ENCODE peak calls at places on chromosome 12, in eight cellular contexts. T is neural progenitor cell, I is SK-N-SH, M is IMR-90, F is PC-3, L is Karpas-422, J is fibroblast of lung, Q is endodermal cell. H is an unnamed sample.

GRCh38 chr12:119444462-119445044 is 110.0 kb downstream of the CCDC60 start:
- DNase-seq in T (peak; percentile 76), M (no peak), L (peak; percentile 82), I (peak; percentile 62), Q (peak; percentile 95), F (peak; percentile 83), J (peak; percentile 2), H (peak; percentile 30)

GRCh38 chr12:71321130-71321529 is 118.5 kb upstream of the LGR5 start:
- DNase-seq in M (no peak), J (no peak), F (no peak), Q (no peak), T (no peak), L (no peak), I (no peak), H (no peak)

GRCh38 chr12:76929499-76929898 is 50.7 kb upstream of the CSRP2 start:
- DNase-seq in I (no peak), Q (peak; percentile 54), T (no peak), L (no peak), J (no peak), M (no peak), F (no peak), H (no peak)

GRCh38 chr12:115440438-115440837 is 756.5 kb upstream of the TBX3 start:
- DNase-seq in I (no peak), F (peak; percentile 80), J (peak; percentile 63), T (no peak), M (peak; percentile 71), L (no peak), Q (no peak), H (no peak)

GRCh38 chr12:25236190-25236589 is 14.5 kb downstream of the KRAS start:
- DNase-seq in L (no peak), I (no peak), M (peak; percentile 36), J (peak; percentile 18), T (no peak), Q (no peak), F (no peak), H (no peak)

GRCh38 chr12:95990136-95990535 is 6.0 kb downstream of the HAL start:
- DNase-seq in M (no peak), I (no peak), F (no peak), J (no peak), Q (peak; percentile 58), T (no peak), L (no peak), H (no peak)

GRCh38 chr12:93469386-93469785 is 2.1 kb downstream of the MRPL42 start:
- DNase-seq in I (no peak), L (no peak), F (no peak), Q (no peak), T (no peak), M (no peak), J (no peak), H (no peak)

GRCh38 chr12:50050410-50051280 is 6.8 kb upstream of the ASIC1 start:
- DNase-seq in T (peak; percentile 77), I (peak; percentile 44), F (no peak), M (peak; percentile 47), L (no peak), Q (peak; percentile 92), J (peak; percentile 82), H (peak; percentile 45)

GRCh38 chr12:62123721-62124203 is 136.4 kb upstream of the USP15 start:
- DNase-seq in J (peak; percentile 63), Q (peak; percentile 84), I (peak; percentile 11), T (peak; percentile 67), F (peak; percentile 57), M (peak; percentile 56), L (peak; percentile 81), H (no peak)

GRCh38 chr12:101594700-101595099 is at the start of gene MYBPC1:
- DNase-seq in M (no peak), L (no peak), F (no peak), T (peak; percentile 24), Q (peak; percentile 73), I (no peak), J (no peak), H (no peak)

GRCh38 chr12:123237646-123238329 is 4.6 kb downstream of the MTRFR start:
- DNase-seq in J (peak; percentile 77), M (peak; percentile 64), I (peak; percentile 57), T (peak; percentile 53), F (peak; percentile 89), Q (peak; percentile 87), L (peak; percentile 89), H (peak; percentile 75)

GRCh38 chr12:110530511-110530910 is 28.4 kb downstream of the RAD9B start:
- DNase-seq in L (peak; percentile 86), F (no peak), J (no peak), M (no peak), Q (peak; percentile 17), T (no peak), I (no peak), H (no peak)

GRCh38 chr12:116803018-116803736 is 65.1 kb downstream of the RNFT2 start:
- DNase-seq in M (no peak), F (no peak), I (no peak), J (no peak), Q (no peak), L (no peak), T (no peak), H (no peak)

GRCh38 chr12:98893126-98893525 is 248.0 kb downstream of the APAF1 start:
- DNase-seq in F (no peak), Q (no peak), L (peak; percentile 15), J (no peak), M (no peak), T (peak; percentile 21), I (peak; percentile 21), H (no peak)

GRCh38 chr12:34400423-34400881 is 378.2 kb downstream of the ALG10 start:
- DNase-seq in I (peak; percentile 1), M (no peak), T (no peak), J (no peak), L (no peak), F (no peak), Q (peak; percentile 13), H (peak; percentile 10)

GRCh38 chr12:48973531-48973930 is 2.0 kb upstream of the WNT10B start:
- DNase-seq in I (peak; percentile 40), J (peak; percentile 88), L (no peak), M (no peak), F (no peak), Q (peak; percentile 68), T (peak; percentile 48), H (no peak)

GRCh38 chr12:52230364-52231281 is 2.4 kb upstream of the KRT7 start:
- DNase-seq in F (peak; percentile 95), J (peak; percentile 72), T (peak; percentile 44), I (peak; percentile 23), Q (no peak), M (peak; percentile 68), L (no peak), H (no peak)

GRCh38 chr12:79119796-79120195 is 255.2 kb downstream of the SYT1 start:
- DNase-seq in I (no peak), M (no peak), L (no peak), F (no peak), T (peak; percentile 83), Q (peak; percentile 88), J (no peak), H (no peak)

GRCh38 chr12:1668833-1669543 is 21.9 kb upstream of the ADIPOR2 start:
- DNase-seq in F (no peak), I (no peak), M (no peak), Q (peak; percentile 41), J (peak; percentile 76), L (no peak), T (peak; percentile 38), H (no peak)

GRCh38 chr12:138171-138897 is 71.8 kb downstream of the IQSEC3 start:
- DNase-seq in J (no peak), I (no peak), L (no peak), Q (no peak), T (no peak), M (no peak), F (no peak), H (no peak)
- H3K4me3 ChIP-seq in J (no peak overlapping the region), I (no peak overlapping the region), L (no peak overlapping the region), Q (no peak overlapping the region), T (no peak overlapping the region), M (no peak overlapping the region), F (no peak overlapping the region), H (no peak overlapping the region)

GRCh38 chr12:7207866-7208612 is 18.6 kb downstream of the PEX5 start:
- DNase-seq in M (no peak), I (no peak), J (no peak), T (no peak), F (no peak), L (no peak), Q (no peak), H (no peak)

GRCh38 chr12:7217475-7218069 is 28.1 kb downstream of the PEX5 start:
- DNase-seq in F (no peak), Q (no peak), M (no peak), T (no peak), L (no peak), J (no peak), I (no peak), H (no peak)

GRCh38 chr12:7209958-7210357 is 20.5 kb downstream of the PEX5 start:
- DNase-seq in Q (no peak), F (no peak), M (no peak), L (no peak), T (no peak), I (no peak), J (no peak), H (no peak)

GRCh38 chr12:7210642-7211151 is 21.2 kb downstream of the PEX5 start:
- DNase-seq in I (no peak), Q (no peak), L (no peak), J (no peak), F (no peak), M (no peak), T (no peak), H (no peak)

DNA sequence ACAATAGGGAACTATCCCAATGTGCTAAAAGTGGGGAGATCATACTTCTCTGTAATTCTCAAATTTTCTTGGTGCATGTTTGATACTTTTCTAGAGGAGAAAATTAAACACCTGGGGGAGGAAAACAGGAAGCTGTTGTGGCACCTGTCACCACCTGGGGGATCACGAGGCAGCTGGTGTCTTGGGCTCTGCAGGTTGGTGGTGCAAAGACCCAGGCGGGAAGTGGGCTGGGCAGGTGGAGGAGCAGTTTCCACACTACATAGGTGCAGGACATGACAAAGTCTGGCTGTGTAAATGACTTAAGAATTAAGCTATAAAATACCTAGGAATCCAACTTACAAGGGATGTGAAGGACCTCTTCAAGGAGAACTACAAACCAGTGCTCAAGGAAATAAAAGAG is 23.2 kb downstream of the PEX5 start:
- DNase-seq in I (no peak), F (no peak), J (no peak), L (no peak), Q (no peak), T (no peak), M (no peak), H (no peak)
- H3K9ac ChIP-seq in I (no peak overlapping the region), F (no peak overlapping the region), J (no peak overlapping the region), L (no peak overlapping the region), Q (no peak overlapping the region), T (no peak overlapping the region), M (no peak overlapping the region), H (no peak overlapping the region)

GRCh38 chr12:66803972-66804371 is 125.1 kb upstream of the GRIP1 start:
- DNase-seq in I (no peak), M (no peak), F (no peak), J (no peak), T (peak; percentile 86), Q (no peak), L (no peak), H (no peak)
- H3K4me3 ChIP-seq in I (no peak overlapping the region), M (no peak overlapping the region), F (no peak overlapping the region), J (no peak overlapping the region), T (peak overlapping the region; percentile 32), Q (peak overlapping the region; percentile 59), L (no peak overlapping the region), H (no peak overlapping the region)

DNA sequence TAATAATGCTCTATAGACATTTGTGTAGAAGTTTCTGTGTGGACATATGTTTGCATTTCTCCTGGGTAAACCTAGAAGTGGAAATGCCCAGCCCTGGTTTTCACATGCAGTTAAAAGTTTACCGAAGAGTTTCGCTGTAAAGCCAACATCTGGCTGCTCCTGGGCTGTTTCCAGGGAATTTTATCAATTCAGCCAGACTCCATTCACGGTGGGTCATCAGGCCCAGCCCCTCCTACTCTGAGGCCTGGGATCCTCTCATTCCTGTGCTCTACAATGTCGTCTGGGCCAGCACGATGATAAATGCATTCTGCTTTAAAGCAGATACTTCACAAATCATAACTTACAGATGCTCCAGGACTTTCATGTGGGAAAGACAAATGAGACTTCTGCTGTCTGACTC is 7.1 kb downstream of the NUAK1 start:
- DNase-seq in F (no peak), Q (peak; percentile 75), I (peak; percentile 29), M (peak; percentile 71), J (peak; percentile 31), T (no peak), L (no peak), H (no peak)
- H3K9ac ChIP-seq in F (no peak overlapping the region), Q (peak overlapping the region; percentile 5), I (no peak overlapping the region), M (no peak overlapping the region), J (no peak overlapping the region), T (no peak overlapping the region), L (no peak overlapping the region), H (no peak overlapping the region)

H was measured in colonic mucosa.